ENCODE peak calls at places on chromosomes 11 and 22, in four cellular contexts. E is esophagus muscularis mucosa, Y is RWPE2, K is foreskin keratinocyte. N is an unnamed sample.

GRCh38 chr22:23892626-23893445 is 1.3 kb upstream of the MIF start:
- DNase-seq in K (no peak), E (no peak), Y (no peak), N (no peak)

GRCh38 chr11:14793546-14793945 is 98.5 kb downstream of the CYP2R1 start:
- DNase-seq in K (peak; percentile 6), Y (no peak), E (no peak), N (no peak)

GRCh38 chr11:17529814-17530162 is 14.4 kb downstream of the USH1C start:
- DNase-seq in K (no peak), Y (no peak), E (no peak), N (no peak)

GRCh38 chr11:79421820-79422219 is 19.0 kb downstream of the TENM4 start:
- DNase-seq in E (no peak), Y (no peak), K (no peak), N (no peak)

GRCh38 chr22:30210235-30210831 is 36.2 kb downstream of the LIF start:
- DNase-seq in K (peak; percentile 79), Y (peak; percentile 93), E (no peak), N (no peak)

GRCh38 chr22:49749227-49749626 is 78.4 kb downstream of the BRD1 start:
- DNase-seq in E (peak; percentile 31), K (no peak), Y (no peak), N (no peak)

GRCh38 chr11:93236741-93237675 is 39.2 kb upstream of the SLC36A4 start:
- DNase-seq in K (peak; percentile 22), Y (no peak), E (no peak), N (peak; percentile 36)

GRCh38 chr11:10181811-10182210 is 112.2 kb downstream of the SBF2 start:
- DNase-seq in K (no peak), Y (no peak), E (no peak), N (no peak)

GRCh38 chr11:130042093-130042591 is 27.6 kb upstream of the APLP2 start:
- DNase-seq in E (no peak), K (peak; percentile 96), Y (no peak), N (no peak)

GRCh38 chr11:74572349-74572748 is 20.0 kb upstream of the POLD3 start:
- DNase-seq in Y (no peak), K (no peak), E (no peak), N (no peak)

GRCh38 chr22:27107824-27108223 is 450.4 kb downstream of the MIAT start:
- DNase-seq in Y (peak; percentile 96), K (peak; percentile 97), E (no peak), N (no peak)

DNA sequence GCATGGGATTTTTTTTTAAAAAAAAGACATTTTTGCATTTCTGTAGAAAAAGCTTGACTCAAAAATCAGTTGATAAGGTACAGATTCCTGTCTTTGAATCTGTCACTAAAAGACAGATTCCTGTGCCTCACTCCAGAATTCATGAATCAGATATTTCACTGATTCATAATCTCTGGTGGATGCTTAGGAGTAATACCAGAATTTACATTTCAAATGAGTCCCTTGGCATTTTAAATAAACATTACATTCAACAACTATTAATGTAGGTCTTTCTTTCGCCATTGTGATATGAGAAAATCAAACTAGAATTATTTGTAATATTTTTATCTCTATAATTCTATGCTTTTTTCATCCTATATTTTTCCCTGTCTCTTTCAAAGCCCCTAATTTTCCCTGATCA is 128.3 kb downstream of the APIP start:
- DNase-seq in Y (no peak), K (no peak), E (no peak), N (no peak)
- H3K4me1 ChIP-seq in Y (no peaks in the 10 kb centered on the region), K (no peaks in the 10 kb centered on the region), E (no peaks in the 10 kb centered on the region), N (no peaks in the 10 kb centered on the region)

GRCh38 chr11:132650969-132651720 is 881.2 kb downstream of the OPCML start:
- DNase-seq in K (no peak), Y (no peak), E (peak; percentile 72), N (no peak)
- H3K4me1 ChIP-seq in K (no peaks in the 10 kb centered on the region), Y (no peaks in the 10 kb centered on the region), E (no peaks in the 10 kb centered on the region), N (no peaks in the 10 kb centered on the region)

DNA sequence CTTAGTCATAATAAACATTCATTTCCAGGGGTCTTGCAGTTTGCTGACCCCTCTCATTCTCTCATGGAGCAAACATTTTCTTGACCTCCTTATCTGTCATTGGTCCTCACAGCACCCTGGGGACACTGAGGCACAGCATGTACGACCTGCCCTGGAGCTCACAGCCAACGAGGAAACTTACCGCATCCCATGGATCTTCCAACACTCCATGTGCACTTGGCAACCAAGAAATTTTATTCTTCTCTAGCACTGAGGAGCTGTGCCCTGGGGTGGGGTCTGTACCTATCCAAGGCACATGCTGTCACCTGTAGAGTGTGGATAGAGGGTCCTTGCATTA is 69.4 kb upstream of the IGLL5 start:
- DNase-seq in Y (no peak), E (peak; percentile 53), K (no peak), N (no peak)
- H3K4me1 ChIP-seq in Y (no peaks in the 10 kb centered on the region), E (no peaks in the 10 kb centered on the region), K (no peaks in the 10 kb centered on the region), N (no peaks in the 10 kb centered on the region)

GRCh38 chr11:21634491-21634890 is 558.4 kb upstream of the ANO5 start:
- DNase-seq in E (no peak), K (no peak), Y (no peak), N (no peak)
- H3K4me1 ChIP-seq in E (no peaks in the 10 kb centered on the region), K (no peaks in the 10 kb centered on the region), Y (no peaks in the 10 kb centered on the region), N (no peaks in the 10 kb centered on the region)

GRCh38 chr22:38943181-38943580 is 14.2 kb upstream of the APOBEC3A start:
- DNase-seq in K (no peak), E (no peak), Y (no peak), N (no peak)
- H3K4me1 ChIP-seq in K (no peaks in the 10 kb centered on the region), E (no peaks in the 10 kb centered on the region), Y (no peaks in the 10 kb centered on the region), N (peaks cover 6% of the 10 kb centered on the region)

DNA sequence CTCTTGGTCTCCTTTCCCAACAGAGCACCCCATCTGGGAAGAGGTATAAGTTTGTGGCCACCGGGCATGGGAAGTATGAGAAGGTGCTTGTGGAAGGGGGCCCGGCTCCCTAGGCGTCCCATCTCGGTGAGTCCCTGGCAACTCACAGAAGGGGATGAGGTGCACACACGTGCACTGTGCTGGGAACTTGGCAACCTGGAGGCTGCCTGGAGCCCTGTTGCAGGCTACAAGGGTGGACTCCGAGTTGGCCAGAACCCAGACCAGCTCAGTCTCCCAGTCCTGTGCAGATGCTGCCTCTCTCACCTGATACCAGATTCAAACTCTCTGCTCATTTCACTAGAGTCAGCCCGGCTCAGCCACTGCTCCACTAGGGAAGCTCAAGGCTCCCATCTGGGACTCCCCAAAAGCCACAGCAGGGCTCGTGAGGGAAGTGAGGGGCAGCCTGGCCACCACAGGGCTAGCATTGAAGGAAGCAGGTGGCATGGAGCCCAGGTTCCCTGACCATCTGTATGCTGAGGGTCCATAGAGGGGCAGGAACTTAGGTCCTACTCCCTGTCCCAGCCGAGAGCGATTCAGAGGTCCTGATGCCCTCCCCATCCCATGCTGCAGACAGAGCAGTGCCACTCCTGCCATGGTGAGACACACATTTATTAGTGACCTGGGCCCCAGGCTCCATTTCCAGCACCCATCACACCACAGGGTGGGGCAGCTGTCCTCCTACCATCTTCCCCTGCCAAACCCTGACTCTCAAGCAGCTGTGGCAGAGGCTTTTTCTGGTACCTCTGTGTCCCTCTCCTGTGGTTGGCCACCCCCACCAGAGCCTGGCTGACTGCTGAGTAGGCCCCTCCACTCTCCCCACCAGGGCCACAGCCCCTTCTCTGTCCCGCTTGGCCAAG is 4.0 kb downstream of the PRR33 start:
- DNase-seq in Y (peak; percentile 45), K (no peak), E (no peak), N (no peak)
- H3K4me1 ChIP-seq in Y (no peaks in the 10 kb centered on the region), K (no peaks in the 10 kb centered on the region), E (peaks cover 8% of the 10 kb centered on the region), N (no peaks in the 10 kb centered on the region)

GRCh38 chr11:65113839-65114238 is 2.2 kb downstream of the TM7SF2 start:
- DNase-seq in Y (no peak), E (no peak), K (no peak), N (no peak)
- H3K4me1 ChIP-seq in Y (peaks cover 10% of the 10 kb centered on the region), E (peaks cover 62% of the 10 kb centered on the region), K (no peaks in the 10 kb centered on the region), N (peaks cover 22% of the 10 kb centered on the region)

GRCh38 chr11:119419834-119420492 is 3.0 kb downstream of the THY1 start:
- DNase-seq in Y (no peak), K (no peak), E (no peak), N (no peak)

GRCh38 chr11:119420631-119421030 is 2.3 kb downstream of the THY1 start:
- DNase-seq in Y (no peak), E (no peak), K (no peak), N (no peak)

GRCh38 chr11:119417726-119418540 is 5.0 kb downstream of the THY1 start:
- DNase-seq in Y (no peak), E (no peak), K (peak; percentile 87), N (no peak)

GRCh38 chr11:119418759-119419158 is 4.2 kb downstream of the THY1 start:
- DNase-seq in E (no peak), K (no peak), Y (no peak), N (no peak)

GRCh38 chr11:119419246-119419645 is 3.7 kb downstream of the THY1 start:
- DNase-seq in E (no peak), Y (no peak), K (no peak), N (no peak)
- H3K4me1 ChIP-seq in E (peaks cover 51% of the 10 kb centered on the region), Y (no peaks in the 10 kb centered on the region), K (peaks cover 11% of the 10 kb centered on the region), N (peaks cover 16% of the 10 kb centered on the region)

DNA sequence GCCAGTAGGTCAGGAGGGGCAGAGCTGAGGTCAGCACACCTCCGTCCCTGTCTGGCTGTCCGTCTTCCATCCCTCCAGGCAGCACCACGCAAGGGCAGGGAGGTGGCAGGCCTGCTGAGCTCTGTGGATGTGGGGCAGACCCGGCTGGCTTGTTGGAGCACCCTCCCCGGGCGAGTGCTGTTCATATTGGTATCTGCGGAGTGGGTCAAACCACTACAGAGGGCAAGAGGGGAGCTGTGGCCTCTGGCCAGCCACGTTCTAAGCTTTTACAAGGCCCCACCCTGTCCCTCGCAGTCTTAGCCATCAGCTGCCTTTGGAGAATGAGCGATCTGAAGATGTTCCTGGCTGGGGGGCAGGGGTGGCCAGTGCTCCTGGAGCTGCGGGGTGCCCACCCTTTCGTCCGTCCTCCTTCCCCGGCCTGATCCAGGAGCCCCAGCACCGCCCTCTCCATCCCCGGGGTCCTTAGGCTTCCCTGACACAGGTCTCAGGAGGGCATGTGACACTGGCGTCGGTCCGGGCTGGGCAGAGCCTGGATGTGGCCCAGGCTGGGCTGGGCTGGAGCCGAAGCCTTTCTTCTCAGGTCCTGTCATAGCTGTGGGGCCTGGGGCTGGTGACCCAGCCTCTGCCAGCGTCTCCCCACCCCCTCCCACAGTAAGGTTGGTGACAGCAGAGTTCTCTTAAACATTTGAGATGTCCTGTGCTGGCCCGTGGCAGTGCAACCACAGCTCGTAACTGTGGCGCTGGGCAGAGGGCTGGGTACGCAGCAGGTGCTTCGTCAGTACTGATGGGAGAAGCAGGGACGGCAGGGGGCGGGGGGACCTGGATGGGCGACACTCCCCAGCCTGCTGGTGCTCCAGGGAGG is 31.7 kb upstream of the GRAMD4 start:
- DNase-seq in Y (no peak), E (no peak), K (no peak), N (no peak)
- H3K4me1 ChIP-seq in Y (no peaks in the 10 kb centered on the region), E (peaks cover 77% of the 10 kb centered on the region), K (no peaks in the 10 kb centered on the region), N (peaks cover 29% of the 10 kb centered on the region)

N was measured in NT2/D1.